ENCODE peak calls at places on chromosomes 5 and 9, in five cellular contexts. U is chondrocyte, B is Calu3, M is PC-3, Y is suprapubic skin. K is an unnamed sample.

GRCh38 chr9:95083086-95083768 is 234.3 kb downstream of the FANCC start:
- DNase-seq in U (peak), B (no peak), M (no peak), Y (peak), K (no peak)

GRCh38 chr9:19127881-19128719 is 808 bp upstream of the PLIN2 start:
- DNase-seq in U (peak), B (no peak), M (no peak), Y (peak), K (no peak)

GRCh38 chr5:141656396-141656795 is 5.2 kb upstream of the FCHSD1 start:
- DNase-seq in U (no peak), B (no peak), M (no peak), Y (no peak), K (no peak)

GRCh38 chr9:137724114-137724445 is 105.3 kb downstream of the EHMT1 start:
- DNase-seq in U (no peak), B (no peak), M (no peak), Y (no peak), K (no peak)

GRCh38 chr5:171684169-171684568 is 101.4 kb upstream of the SMIM23 start:
- DNase-seq in U (no peak), B (no peak), M (no peak), Y (no peak), K (no peak)

GRCh38 chr9:132472199-132472598 is 62.2 kb downstream of the CFAP77 start:
- DNase-seq in U (no peak), B (no peak), M (no peak), Y (no peak), K (no peak)

GRCh38 chr5:124649548-124650501 is 96.6 kb downstream of the ZNF608 start:
- DNase-seq in U (no peak), B (peak), M (peak), Y (no peak), K (no peak)

GRCh38 chr9:35666547-35666946 is 1.6 kb upstream of the ARHGEF39 start:
- DNase-seq in U (no peak), B (no peak), M (no peak), Y (no peak), K (no peak)

GRCh38 chr5:110063640-110064592 is 374.2 kb downstream of the MAN2A1 start:
- DNase-seq in U (no peak), B (no peak), M (peak), Y (no peak), K (no peak)

DNA sequence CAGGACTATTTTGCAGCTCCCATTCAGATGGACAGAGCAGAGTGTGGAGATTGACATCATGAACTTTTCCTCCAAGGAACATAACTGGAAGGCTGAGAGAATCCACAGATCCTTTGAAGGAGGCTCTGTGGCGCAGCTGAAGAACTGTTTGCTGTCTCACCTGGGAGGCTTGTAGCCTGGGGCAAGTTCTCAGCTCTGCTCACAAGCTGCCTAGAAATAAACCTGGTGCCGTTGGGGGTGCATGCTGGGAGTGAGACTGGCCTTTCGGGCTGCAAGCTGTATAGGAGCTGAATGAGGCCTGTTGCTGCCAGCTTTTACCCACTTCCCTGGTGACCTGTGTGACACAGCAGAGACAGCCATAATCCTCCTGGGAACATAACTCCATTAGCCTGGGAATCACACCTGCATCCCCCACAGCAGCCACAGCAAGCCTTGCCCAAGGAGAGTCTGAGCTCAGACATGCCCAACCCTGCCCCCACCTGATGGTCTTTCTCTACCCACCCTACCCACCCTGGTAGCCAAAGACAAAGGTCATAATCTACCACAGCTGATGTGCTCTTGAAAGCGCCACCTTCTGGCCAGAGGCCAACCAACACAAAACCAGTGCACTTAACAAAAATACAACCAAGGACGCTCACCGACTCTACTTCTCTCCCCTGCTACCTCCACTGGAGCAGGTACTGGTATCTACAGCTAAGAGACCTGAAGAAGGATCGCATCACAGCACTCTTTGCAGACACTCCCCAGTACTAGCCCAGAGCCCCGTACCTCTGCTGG is 205.1 kb upstream of the MRPS30 start:
- DNase-seq in U (no peak), B (no peak), M (peak), Y (no peak), K (no peak)
- TF ChIP-seq CTCF in U (no peak), B (no peak), M (peak), Y (no peak), K (no peak)

GRCh38 chr9:136138566-136138965 is 19.9 kb upstream of the TMEM250 start:
- DNase-seq in U (no peak), B (no peak), M (peak), Y (no peak), K (no peak)
- TF ChIP-seq CTCF in U (peak), B (no peak), M (peak), Y (no peak), K (peak)

DNA sequence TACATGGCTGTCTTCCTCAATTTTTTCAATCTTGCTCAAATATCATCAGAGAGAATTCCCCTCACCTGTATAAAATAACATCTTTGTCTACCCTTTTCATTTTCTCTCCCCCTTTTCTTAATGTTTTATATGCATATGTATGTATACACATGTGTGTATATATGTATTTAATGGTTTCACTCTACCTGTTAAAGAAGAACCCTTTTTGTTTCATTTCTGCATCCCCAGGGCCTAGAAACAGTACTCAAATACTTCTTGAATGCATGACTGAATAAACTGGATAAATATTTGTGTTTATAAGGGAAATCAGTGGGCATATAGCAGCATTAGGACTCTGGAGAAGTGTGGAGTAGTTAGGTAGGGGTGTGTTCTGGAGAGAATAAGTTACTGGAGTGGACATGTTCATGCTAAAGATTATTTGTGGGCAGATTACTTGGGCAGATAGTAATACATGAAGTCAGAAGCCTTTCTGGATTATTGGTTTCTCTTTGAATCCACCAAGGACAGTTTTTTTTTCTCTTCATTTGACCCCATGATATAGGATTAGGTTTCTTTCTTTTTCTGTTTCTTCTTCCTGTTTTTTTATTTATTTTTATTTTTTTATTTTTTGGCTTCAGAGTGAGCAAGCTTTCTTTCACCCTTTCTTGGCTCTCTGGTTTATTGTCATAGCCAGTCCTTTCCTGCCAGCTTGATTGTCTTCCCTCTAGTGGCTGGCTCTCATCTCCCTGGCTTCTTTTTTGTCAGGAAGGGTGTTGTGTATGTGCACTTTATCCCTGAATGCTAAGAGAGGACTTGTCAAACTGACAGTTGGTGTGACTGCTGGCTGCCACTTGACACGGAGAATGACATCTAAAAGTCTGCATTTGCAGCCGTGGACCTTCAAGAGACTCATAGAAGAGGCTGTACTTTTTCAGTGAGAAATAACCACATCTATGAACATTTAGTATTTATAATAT is 89.3 kb downstream of the ZCCHC7 start:
- DNase-seq in U (no peak), B (no peak), M (peak), Y (no peak), K (no peak)
- TF ChIP-seq CTCF in U (peak), B (no peak), M (no peak), Y (no peak), K (peak)

DNA sequence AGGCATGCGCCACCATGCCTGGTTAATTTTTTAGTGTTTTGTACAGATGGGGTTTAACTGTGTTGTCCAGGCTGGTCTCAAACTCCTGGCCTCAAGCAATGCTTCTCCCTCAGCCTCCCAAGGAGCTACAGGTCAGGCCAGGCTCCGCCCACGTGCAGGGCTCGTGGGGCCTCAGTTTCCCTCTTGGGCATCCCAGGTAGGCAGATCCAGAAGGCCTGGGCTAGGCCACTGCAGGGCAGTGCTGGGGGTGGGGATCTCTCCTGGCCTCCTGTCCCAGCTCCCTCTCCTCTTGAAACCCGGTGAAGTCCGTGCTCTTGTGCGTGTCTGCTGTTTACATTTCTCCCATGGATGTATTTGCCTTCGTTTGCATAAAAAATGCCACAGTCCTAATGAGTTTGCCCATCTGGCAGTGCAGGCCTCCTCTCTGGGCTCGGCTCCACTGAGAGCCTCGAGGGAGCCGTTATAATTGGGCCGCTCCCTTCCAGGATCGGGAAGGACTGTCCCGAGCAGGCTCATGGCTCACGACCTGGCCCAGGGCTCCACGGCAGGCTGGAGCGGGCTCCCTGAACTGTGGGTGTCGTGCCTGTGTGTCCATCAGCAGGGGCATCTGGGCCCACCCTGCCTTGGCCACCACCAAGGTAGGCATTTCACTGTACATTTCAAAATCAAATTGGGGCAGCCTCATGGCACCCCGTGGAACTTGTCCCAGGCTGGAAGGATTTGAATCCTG is 52.6 kb upstream of the RUFY1 start:
- DNase-seq in U (no peak), B (no peak), M (no peak), Y (no peak), K (no peak)
- TF ChIP-seq CTCF in U (no peak), B (no peak), M (no peak), Y (no peak), K (no peak)

GRCh38 chr5:149151717-149152116 is 10.4 kb downstream of the ABLIM3 start:
- DNase-seq in U (no peak), B (no peak), M (peak), Y (no peak), K (no peak)
- TF ChIP-seq CTCF in U (peak), B (peak), M (peak), Y (no peak), K (peak)

GRCh38 chr5:73663161-73663859 is 37.3 kb downstream of the ARHGEF28 start:
- DNase-seq in U (no peak), B (no peak), M (no peak), Y (no peak), K (no peak)
- TF ChIP-seq CTCF in U (no peak), B (no peak), M (no peak), Y (no peak), K (no peak)

K was measured in type B pancreatic cell.